ENCODE peak calls at places on chromosomes 5 and 9, in five cellular contexts. W, C, G, U and D are unnamed samples.

GRCh38 chr9:94937214-94937903 is 210.9 kb downstream of the AOPEP start:
- DNase-seq in U (no peak), C (peak), W (peak), G (no peak), D (peak)

GRCh38 chr9:88215181-88216131 is 77.2 kb upstream of the SPATA31C2 start:
- DNase-seq in W (no peak), G (no peak), C (no peak), U (no peak), D (no peak)

GRCh38 chr9:37471942-37472679 is 6.9 kb upstream of the ZBTB5 start:
- DNase-seq in G (no peak), W (peak), C (peak), U (peak), D (peak)

GRCh38 chr9:137461663-137462395 is 2.7 kb upstream of the NSMF start:
- DNase-seq in U (peak), G (no peak), C (no peak), W (peak), D (peak)

GRCh38 chr5:31232273-31232888 is 38.9 kb downstream of the CDH6 start:
- DNase-seq in U (peak), G (peak), W (peak), C (peak), D (peak)

GRCh38 chr5:77774981-77775772 is 962 bp downstream of the TBCA start:
- DNase-seq in W (peak), U (no peak), G (no peak), C (no peak), D (no peak)

GRCh38 chr5:41156739-41157138 is 56.6 kb downstream of the C6 start:
- DNase-seq in U (no peak), G (no peak), C (peak), W (no peak), D (peak)

GRCh38 chr5:55597014-55597981 is 62.5 kb upstream of the PLPP1 start:
- DNase-seq in U (no peak), W (peak), C (peak), G (no peak), D (no peak)

GRCh38 chr9:93684161-93684765 is 107.9 kb downstream of the PHF2 start:
- DNase-seq in C (no peak), G (no peak), U (no peak), W (no peak), D (no peak)

GRCh38 chr5:147481376-147481775 is 28.5 kb downstream of the DPYSL3 start:
- DNase-seq in W (peak), C (peak), G (no peak), U (no peak), D (peak)

GRCh38 chr5:57382665-57383064 is 99.9 kb downstream of the ACTBL2 start:
- DNase-seq in G (no peak), W (peak), U (no peak), C (no peak), D (no peak)

GRCh38 chr9:93579711-93580516 is 3.5 kb downstream of the PHF2 start:
- DNase-seq in U (no peak), C (no peak), G (no peak), W (no peak), D (no peak)

GRCh38 chr5:39584921-39585320 is 160.1 kb upstream of the DAB2 start:
- DNase-seq in U (no peak), W (no peak), C (peak), G (no peak), D (peak)

GRCh38 chr5:57033103-57033502 is 81.2 kb upstream of the MIER3 start:
- DNase-seq in W (no peak), G (no peak), U (no peak), C (no peak), D (no peak)

GRCh38 chr5:67301285-67301904 is 104.8 kb upstream of the CD180 start:
- DNase-seq in G (no peak), U (no peak), C (peak), W (peak), D (peak)

GRCh38 chr9:37565661-37566618 is 10.2 kb downstream of the FBXO10 start:
- DNase-seq in W (no peak), U (no peak), C (no peak), G (no peak), D (no peak)

GRCh38 chr9:91012933-91013841 is 211.6 kb downstream of the SYK start:
- DNase-seq in G (no peak), W (no peak), U (no peak), C (no peak), D (no peak)

GRCh38 chr5:180334176-180334575 is 19.0 kb downstream of the GFPT2 start:
- DNase-seq in C (no peak), W (no peak), U (no peak), G (no peak), D (peak)

GRCh38 chr5:132487095-132487428 is 3.5 kb downstream of the IRF1 start:
- DNase-seq in U (no peak), C (no peak), G (no peak), W (no peak), D (no peak)

GRCh38 chr9:110095776-110096175 is 112.2 kb downstream of the C9orf152 start:
- DNase-seq in W (peak), C (peak), G (no peak), U (no peak), D (peak)

GRCh38 chr9:136668983-136669790 is 6.5 kb downstream of the EGFL7 start:
- DNase-seq in U (no peak), W (no peak), G (no peak), C (no peak), D (peak)

GRCh38 chr9:3775968-3776367 is 250.2 kb upstream of the RFX3 start:
- DNase-seq in G (no peak), C (no peak), W (no peak), U (no peak), D (no peak)

GRCh38 chr5:115641948-115642347 is 16.1 kb upstream of the TMED7 start:
- DNase-seq in C (peak), W (no peak), U (no peak), G (no peak), D (peak)

GRCh38 chr5:39236718-39237117 is 17.4 kb upstream of the FYB1 start:
- DNase-seq in G (no peak), W (no peak), C (no peak), U (no peak), D (no peak)

GRCh38 chr5:147504535-147504934 is 5.3 kb downstream of the DPYSL3 start:
- DNase-seq in C (no peak), G (no peak), U (no peak), W (no peak), D (no peak)

GRCh38 chr9:130036099-130036498 is 6.9 kb downstream of the FNBP1 start:
- DNase-seq in U (no peak), W (peak), C (peak), G (no peak), D (peak)

GRCh38 chr5:108379722-108380530 is 2.0 kb downstream of the FBXL17 start:
- DNase-seq in C (peak), G (no peak), W (peak), U (no peak), D (peak)

GRCh38 chr9:31336391-31336790 is 1048.1 kb upstream of the ACO1 start:
- DNase-seq in G (no peak), C (no peak), W (no peak), U (no peak), D (no peak)

GRCh38 chr9:110007477-110008270 is 200.3 kb downstream of the C9orf152 start:
- DNase-seq in G (no peak), W (no peak), U (no peak), C (peak), D (no peak)

GRCh38 chr9:80796662-80797426 is 892.5 kb downstream of the TLE1 start:
- DNase-seq in U (peak), C (no peak), G (no peak), W (peak), D (no peak)

GRCh38 chr5:141877478-141878185 is 578 bp downstream of the PCDH1 start:
- DNase-seq in C (no peak), W (peak), G (peak), U (peak), D (peak)
- H2AFZ ChIP-seq in C (peak), W (peak), G (no peak), U (no peak), D (no peak)

DNA sequence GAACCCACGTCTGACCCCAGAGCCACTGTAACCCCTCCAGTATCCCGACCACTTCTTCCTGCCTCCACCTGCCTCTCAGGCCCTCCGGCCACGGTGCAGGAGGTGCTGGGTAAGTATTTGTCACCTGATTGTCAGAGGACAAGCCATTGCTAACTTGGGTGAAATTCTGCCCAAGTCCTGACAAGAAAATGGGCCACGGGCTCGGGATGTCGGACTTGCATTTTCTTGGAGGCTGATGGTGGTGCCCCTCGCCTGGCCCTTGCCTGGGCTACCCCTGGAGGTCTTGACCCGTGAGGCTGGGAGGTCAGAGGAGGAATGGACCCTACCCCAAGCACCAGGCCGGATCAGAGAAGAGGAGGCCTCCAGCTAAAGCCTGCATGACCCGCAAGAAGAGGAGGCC is 149.7 kb upstream of the COL5A1 start:
- DNase-seq in C (no peak), U (no peak), W (no peak), G (no peak), D (peak)
- H3K27ac ChIP-seq in C (peak), U (no peak), W (no peak), G (no peak), D (no peak)

GRCh38 chr9:126518763-126519162 is 95.0 kb upstream of the LMX1B start:
- DNase-seq in U (no peak), W (no peak), G (no peak), C (no peak), D (no peak)

GRCh38 chr9:126517751-126518261 is 95.9 kb upstream of the LMX1B start:
- DNase-seq in W (no peak), G (no peak), C (no peak), U (no peak), D (no peak)

GRCh38 chr9:126515873-126516505 is 97.7 kb upstream of the LMX1B start:
- DNase-seq in U (no peak), G (peak), C (no peak), W (no peak), D (no peak)

GRCh38 chr9:126516561-126516935 is 97.2 kb upstream of the LMX1B start:
- DNase-seq in W (no peak), G (no peak), U (no peak), C (no peak), D (peak)

DNA sequence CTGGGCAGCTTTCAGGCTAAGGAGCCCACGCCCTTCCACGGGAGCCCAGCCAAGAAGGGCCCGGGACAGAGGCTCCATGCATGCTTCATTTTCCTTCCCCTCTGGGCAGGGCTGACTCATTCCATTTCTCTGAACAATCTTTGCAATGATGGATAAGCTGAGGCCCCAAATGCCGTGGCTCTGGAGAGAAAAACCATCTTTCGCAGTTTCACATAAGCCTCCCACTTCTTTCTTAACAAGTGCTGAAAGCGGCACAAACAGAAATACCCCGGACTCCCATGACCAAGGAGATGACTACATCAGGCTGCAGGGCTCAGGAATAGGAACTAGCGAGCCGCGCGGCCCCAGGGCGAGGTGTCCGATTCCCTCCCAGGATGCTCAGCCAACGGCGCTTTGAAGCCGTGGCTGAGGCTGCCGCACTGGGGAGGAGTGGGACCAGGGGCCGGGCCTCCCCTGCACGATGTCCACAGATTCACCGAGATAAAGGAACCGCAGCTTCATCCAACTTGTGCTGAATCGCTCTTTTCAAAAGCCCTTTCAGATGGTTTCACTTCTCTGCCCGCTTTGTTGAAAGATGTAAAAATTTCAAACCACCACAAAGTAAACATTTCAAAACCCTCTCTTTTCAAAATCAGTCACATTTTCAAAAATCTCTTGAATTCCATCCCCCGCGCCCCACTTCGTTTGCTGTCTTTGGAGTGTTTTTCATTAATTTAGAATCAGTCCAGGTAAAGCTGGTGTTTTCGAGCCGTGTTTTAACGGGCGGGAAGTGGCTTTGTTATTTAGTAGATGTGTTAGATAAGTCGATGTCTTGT is 96.6 kb upstream of the LMX1B start:
- DNase-seq in W (peak), C (peak), G (peak), U (peak), D (peak)
- H3K4me3 ChIP-seq in W (no peak), C (peak), G (peak), U (no peak), D (peak)

DNA sequence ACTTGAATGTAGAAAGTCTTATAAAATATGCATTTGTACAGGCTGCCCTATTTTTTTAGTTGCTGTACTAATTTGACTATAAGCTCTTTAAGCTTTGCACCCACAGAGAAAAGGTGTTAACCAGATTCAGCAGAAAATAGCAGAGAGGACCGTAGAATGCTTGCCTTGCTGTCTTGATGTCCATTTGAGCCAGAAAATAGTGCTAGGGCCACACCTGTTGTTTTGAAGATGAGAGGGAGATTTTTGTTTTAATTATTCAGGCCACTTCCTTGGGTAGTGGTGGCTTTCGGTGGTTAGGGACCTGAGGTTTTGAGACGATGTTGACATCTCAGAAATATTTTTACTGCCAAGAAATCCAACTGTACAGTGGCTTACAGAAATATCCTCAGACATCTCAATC is 196.0 kb downstream of the SPATA31D1 start:
- DNase-seq in U (no peak), G (no peak), W (no peak), C (no peak), D (no peak)
- H2AFZ ChIP-seq in U (peak), G (no peak), W (no peak), C (no peak), D (no peak)

GRCh38 chr5:149800563-149801103 is 70.5 kb downstream of the PPARGC1B start:
- DNase-seq in W (no peak), G (no peak), C (no peak), U (no peak), D (no peak)
- H3K27ac ChIP-seq in W (no peak), G (no peak), C (no peak), U (no peak), D (no peak)

GRCh38 chr5:16179511-16179935 is at the start of gene MARCHF11:
- DNase-seq in W (no peak), G (peak), U (peak), C (no peak), D (no peak)

GRCh38 chr5:16180789-16181082 is 1.1 kb upstream of the MARCHF11 start:
- DNase-seq in G (no peak), W (no peak), C (no peak), U (no peak), D (no peak)

GRCh38 chr5:16179936-16180788 is 571 bp upstream of the MARCHF11 start:
- DNase-seq in U (peak), C (no peak), W (no peak), G (no peak), D (no peak)

GRCh38 chr5:16178745-16179372 is 732 bp downstream of the MARCHF11 start:
- DNase-seq in U (peak), C (peak), G (peak), W (peak), D (peak)
- H3K4me3 ChIP-seq in U (peak), C (peak), G (peak), W (peak), D (no peak)

GRCh38 chr9:89555426-89556375 is 49.1 kb upstream of the GADD45G start:
- DNase-seq in G (no peak), W (peak), C (no peak), U (no peak), D (no peak)
- H2AFZ ChIP-seq in G (no peak), W (no peak), C (no peak), U (no peak), D (no peak)

DNA sequence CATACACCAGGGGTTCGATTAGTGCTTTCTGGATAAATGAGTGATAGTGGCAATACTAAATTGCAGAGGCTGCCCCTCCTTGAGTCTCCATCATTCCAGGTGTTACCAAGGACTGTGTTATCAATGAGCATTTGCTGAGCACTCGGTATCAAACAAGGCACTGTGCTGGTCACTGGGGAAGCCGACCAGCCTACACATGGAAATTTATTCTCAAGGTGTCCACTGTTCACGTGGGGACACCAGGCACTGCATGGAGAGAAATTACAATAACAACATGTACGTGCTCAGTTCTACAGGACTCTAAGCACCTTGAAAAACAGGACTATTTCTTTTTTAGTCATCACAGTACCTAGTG is 22.2 kb downstream of the RGS3 start:
- DNase-seq in W (no peak), G (no peak), U (no peak), C (no peak), D (no peak)
- H3K27ac ChIP-seq in W (no peak), G (no peak), U (no peak), C (peak), D (peak)